ENCODE peak calls at places on chromosomes 5 and 9, in five cellular contexts. X is H9, G is neural crest cell, Z is AG04450, O is heart right ventricle. Q is an unnamed sample.

GRCh38 chr5:178086266-178086665 is 27.1 kb upstream of the N4BP3 start:
- DNase-seq in O (no peak), X (peak), Z (no peak), G (no peak), Q (no peak)

GRCh38 chr9:106697799-106698591 is 165.0 kb upstream of the ZNF462 start:
- DNase-seq in O (peak), G (no peak), X (no peak), Z (no peak), Q (peak)

GRCh38 chr9:137354153-137354844 is 52.2 kb upstream of the NRARP start:
- DNase-seq in G (no peak), X (no peak), O (no peak), Z (no peak), Q (no peak)

GRCh38 chr9:109401169-109401989 is 80.5 kb upstream of the EPB41L4B start:
- DNase-seq in X (peak), G (peak), O (no peak), Z (no peak), Q (peak)

GRCh38 chr5:57824047-57824446 is 341.4 kb upstream of the ACTBL2 start:
- DNase-seq in O (no peak), Z (peak), X (no peak), G (no peak), Q (no peak)

GRCh38 chr5:17381926-17382325 is 116.1 kb upstream of the TAF11L2 start:
- DNase-seq in X (no peak), O (peak), G (no peak), Z (no peak), Q (no peak)

GRCh38 chr9:137034039-137034708 is 2.3 kb upstream of the FUT7 start:
- DNase-seq in G (no peak), O (no peak), X (no peak), Z (no peak), Q (no peak)

GRCh38 chr5:139873033-139873794 is 77.6 kb downstream of the PSD2 start:
- DNase-seq in X (no peak), Z (no peak), O (no peak), G (no peak), Q (no peak)

GRCh38 chr5:78829811-78830499 is 155.2 kb downstream of the ARSB start:
- DNase-seq in X (no peak), G (no peak), Z (no peak), O (peak), Q (no peak)

GRCh38 chr9:98333703-98334582 is 78.5 kb upstream of the TBC1D2 start:
- DNase-seq in X (no peak), O (no peak), G (no peak), Z (peak), Q (no peak)

GRCh38 chr9:73173526-73174411 is 22.1 kb downstream of the ANXA1 start:
- DNase-seq in X (no peak), O (no peak), G (no peak), Z (no peak), Q (no peak)

GRCh38 chr5:50730336-50730735 is 63.9 kb downstream of the PARP8 start:
- DNase-seq in G (no peak), Z (no peak), O (no peak), X (no peak), Q (no peak)
- TF ChIP-seq CTCF in G (peak), Z (no peak), O (no peak), X (peak), Q (no peak)

DNA sequence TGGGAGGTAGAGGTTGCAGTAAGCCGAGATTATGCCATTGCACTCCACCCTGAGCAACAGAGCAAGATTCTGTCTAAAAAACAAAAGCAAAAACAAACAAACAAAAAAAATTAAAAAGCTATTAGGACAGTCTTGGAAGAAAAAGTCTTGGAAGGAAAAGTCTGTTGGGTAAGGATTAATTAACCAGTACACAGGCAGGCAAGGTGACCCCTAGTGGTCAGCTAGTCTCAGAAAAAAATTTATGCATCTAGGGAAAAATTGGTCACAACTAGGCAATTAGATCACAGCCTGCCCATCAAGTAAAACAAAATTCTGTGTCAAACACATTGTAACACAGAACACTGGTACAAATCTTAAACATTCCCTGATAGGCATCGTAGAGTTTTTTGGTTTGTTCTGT is 6.7 kb upstream of the ANKRD18B start:
- DNase-seq in O (no peak), G (no peak), Z (no peak), X (no peak), Q (no peak)
- TF ChIP-seq CTCF in O (peak), G (peak), Z (peak), X (peak), Q (peak)

DNA sequence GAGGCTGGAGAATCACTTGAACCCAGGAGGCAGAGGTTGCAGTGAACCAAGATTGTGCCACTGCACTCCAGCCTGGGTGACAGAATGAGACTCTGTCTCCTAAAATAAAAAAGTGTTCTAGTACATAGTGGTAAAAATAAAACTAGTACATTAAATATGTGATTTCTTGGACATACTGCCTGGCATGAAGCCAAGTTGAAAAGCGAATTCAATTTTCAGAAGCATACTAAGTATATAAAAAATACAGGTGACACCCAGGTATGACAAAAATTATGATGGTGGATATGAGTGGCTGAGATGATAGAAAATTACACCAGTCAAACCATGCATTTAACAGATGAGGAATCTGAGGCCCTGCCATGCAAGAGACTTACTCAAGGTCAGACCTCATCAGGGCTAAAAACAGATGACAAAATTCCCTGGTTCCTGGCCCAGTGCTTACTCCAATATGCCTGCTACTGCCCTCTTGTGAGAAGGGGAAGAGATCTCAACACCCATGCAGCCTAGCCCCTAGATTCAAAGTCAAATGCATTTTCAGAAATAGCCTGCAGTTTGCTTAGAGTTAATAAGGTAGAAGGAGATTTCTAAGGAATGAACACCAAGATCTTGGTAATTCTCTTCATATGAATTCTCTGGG is 46.6 kb upstream of the GNPDA1 start:
- DNase-seq in X (peak), O (peak), Z (no peak), G (no peak), Q (no peak)
- TF ChIP-seq CTCF in X (peak), O (peak), Z (no peak), G (peak), Q (no peak)

GRCh38 chr5:161676109-161676508 is 9.4 kb upstream of the GABRA6 start:
- DNase-seq in G (no peak), X (peak), O (no peak), Z (no peak), Q (no peak)
- TF ChIP-seq CTCF in G (peak), X (peak), O (peak), Z (no peak), Q (peak)

GRCh38 chr9:75147638-75148037 is 59.3 kb downstream of the OSTF1 start:
- DNase-seq in Z (no peak), X (no peak), O (no peak), G (no peak), Q (no peak)

GRCh38 chr9:75152416-75152815 is 64.1 kb downstream of the OSTF1 start:
- DNase-seq in O (no peak), G (no peak), X (no peak), Z (no peak), Q (no peak)

GRCh38 chr9:75150512-75150911 is 62.2 kb downstream of the OSTF1 start:
- DNase-seq in X (no peak), Z (no peak), O (no peak), G (no peak), Q (no peak)

GRCh38 chr9:75148551-75148950 is 60.2 kb downstream of the OSTF1 start:
- DNase-seq in Z (peak), O (no peak), G (no peak), X (no peak), Q (no peak)

DNA sequence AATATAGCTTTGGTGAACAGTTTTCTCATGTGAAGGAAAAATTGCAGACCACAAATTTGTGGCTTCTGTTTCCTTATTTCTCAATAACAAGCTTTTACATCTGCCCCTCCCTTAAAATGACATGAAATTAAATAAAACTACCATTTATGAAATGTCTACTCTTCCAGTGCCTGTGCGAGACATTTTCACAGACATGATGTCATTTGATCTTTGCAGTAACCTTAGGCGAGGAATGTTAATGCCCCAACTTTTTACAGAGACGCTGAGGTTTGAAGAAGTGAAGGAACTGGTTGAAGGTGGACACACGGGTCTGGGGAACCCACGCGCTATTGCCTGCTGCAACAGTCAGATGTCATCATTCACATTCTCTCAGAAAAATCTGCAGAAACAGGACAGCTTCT is 61.5 kb downstream of the OSTF1 start:
- DNase-seq in O (no peak), X (no peak), Z (no peak), G (no peak), Q (no peak)
- TF ChIP-seq CTCF in O (no peak), X (no peak), Z (no peak), G (no peak), Q (no peak)

GRCh38 chr9:96875460-96876142 is 21.3 kb upstream of the ZNF782 start:
- DNase-seq in O (peak), G (peak), Z (peak), X (peak), Q (peak)
- TF ChIP-seq CTCF in O (peak), G (peak), Z (peak), X (peak), Q (no peak)

Q was measured in mesothelial cell of epicardium.